ENCODE peak calls at places on chromosome 20, in seven cellular contexts. O, H, D, M, N, P and Y are unnamed samples.

GRCh38 chr20:61764471-61765020 is 301.1 kb downstream of the TAF4 start:
- DNase-seq in D (no peak), O (no peak), H (peak; percentile 48), N (no peak), P (no peak), M (no peak), Y (no peak)

GRCh38 chr20:4068708-4069107 is 53.4 kb upstream of the RNF24 start:
- DNase-seq in O (no peak), P (no peak), N (no peak), H (no peak), D (no peak), M (no peak), Y (no peak)

GRCh38 chr20:36104856-36105255 is 49.7 kb upstream of the EPB41L1 start:
- DNase-seq in D (no peak), P (no peak), N (no peak), M (no peak), O (no peak), H (no peak), Y (no peak)

GRCh38 chr20:40477805-40478204 is 211.2 kb downstream of the MAFB start:
- DNase-seq in D (peak; percentile 82), H (no peak), N (no peak), P (no peak), O (no peak), M (no peak), Y (no peak)

GRCh38 chr20:1467355-1468116 is 887 bp upstream of the NSFL1C start:
- DNase-seq in O (peak; percentile 68), N (no peak), M (no peak), D (no peak), P (no peak), H (no peak), Y (no peak)

GRCh38 chr20:52832151-52832550 is 140.0 kb upstream of the TSHZ2 start:
- DNase-seq in N (no peak), D (no peak), P (no peak), H (no peak), M (no peak), O (no peak), Y (no peak)

GRCh38 chr20:21099653-21100589 is 6.2 kb downstream of the LINC00237 start:
- DNase-seq in H (no peak), M (no peak), P (no peak), O (no peak), N (no peak), D (no peak), Y (no peak)

GRCh38 chr20:48910360-48910781 is 11.1 kb upstream of the ARFGEF2 start:
- DNase-seq in P (no peak), M (no peak), O (no peak), D (no peak), H (no peak), N (no peak), Y (no peak)

GRCh38 chr20:58577871-58578615 is 62.8 kb upstream of the APCDD1L start:
- DNase-seq in N (no peak), H (peak; percentile 35), D (no peak), P (no peak), M (no peak), O (no peak), Y (no peak)

GRCh38 chr20:11173936-11174335 is 500.1 kb upstream of the JAG1 start:
- DNase-seq in O (no peak), H (no peak), N (no peak), M (no peak), P (no peak), D (no peak), Y (no peak)

GRCh38 chr20:43043887-43044286 is 145.8 kb downstream of the PTPRT start:
- DNase-seq in D (no peak), P (no peak), M (no peak), H (no peak), N (no peak), O (no peak), Y (no peak)

GRCh38 chr20:62040933-62041332 is 24.7 kb downstream of the TAF4 start:
- DNase-seq in H (no peak), N (no peak), M (no peak), D (no peak), P (no peak), O (no peak), Y (no peak)

GRCh38 chr20:46990017-46990810 is 95.6 kb downstream of the EYA2 start:
- DNase-seq in O (no peak), H (no peak), N (no peak), P (no peak), M (no peak), D (peak; percentile 35), Y (no peak)

GRCh38 chr20:63366658-63367360 is 5.7 kb upstream of the CHRNA4 start:
- DNase-seq in O (no peak), P (peak; percentile 13), M (no peak), D (no peak), H (no peak), N (no peak), Y (no peak)

GRCh38 chr20:14449323-14449722 is 111.9 kb upstream of the FLRT3 start:
- DNase-seq in P (no peak), O (no peak), H (no peak), D (peak; percentile 43), N (no peak), M (no peak), Y (no peak)

GRCh38 chr20:47040506-47041125 is 146.0 kb downstream of the EYA2 start:
- DNase-seq in P (no peak), N (no peak), M (no peak), O (no peak), H (no peak), D (no peak), Y (no peak)

GRCh38 chr20:45088247-45088646 is 12.7 kb downstream of the KCNS1 start:
- DNase-seq in P (peak; percentile 49), N (no peak), H (no peak), D (peak; percentile 96), O (no peak), M (no peak), Y (peak; percentile 99)

GRCh38 chr20:63520939-63521601 is 505 bp downstream of the PPDPF start:
- DNase-seq in O (peak; percentile 68), M (no peak), N (peak; percentile 60), D (peak; percentile 91), H (peak; percentile 82), P (peak; percentile 73), Y (peak; percentile 64)

GRCh38 chr20:58619847-58620431 is 31.1 kb upstream of the STX16 start:
- DNase-seq in H (no peak), N (no peak), D (no peak), P (no peak), O (no peak), M (no peak), Y (no peak)

GRCh38 chr20:53692465-53693067 is 98.9 kb upstream of the ZNF217 start:
- DNase-seq in O (peak; percentile 84), D (peak; percentile 96), M (peak; percentile 28), N (no peak), P (no peak), H (no peak), Y (peak; percentile 58)

GRCh38 chr20:33947709-33948295 is 45.9 kb upstream of the RALY start:
- DNase-seq in M (no peak), N (no peak), H (no peak), D (peak; percentile 28), P (peak; percentile 88), O (no peak), Y (peak; percentile 54)

GRCh38 chr20:10170261-10170660 is 48.4 kb upstream of the SNAP25 start:
- DNase-seq in H (no peak), O (no peak), D (no peak), M (no peak), P (no peak), N (no peak), Y (no peak)

GRCh38 chr20:17357238-17357637 is 130.4 kb downstream of the PCSK2 start:
- DNase-seq in M (no peak), N (no peak), P (no peak), D (no peak), O (no peak), H (no peak), Y (no peak)

GRCh38 chr20:50574108-50574507 is 63.9 kb downstream of the PTPN1 start:
- DNase-seq in M (no peak), H (peak; percentile 58), O (no peak), D (no peak), P (no peak), N (no peak), Y (no peak)

GRCh38 chr20:1184638-1185315 is at the start of gene TMEM74B:
- DNase-seq in P (no peak), H (no peak), O (no peak), M (no peak), D (peak; percentile 25), N (no peak), Y (no peak)

GRCh38 chr20:49045440-49046086 is 549 bp upstream of the CSE1L start:
- DNase-seq in N (no peak), O (peak; percentile 64), D (peak; percentile 16), M (no peak), H (peak; percentile 69), P (no peak), Y (peak; percentile 13)

GRCh38 chr20:40073535-40074111 is 615.4 kb downstream of the MAFB start:
- DNase-seq in M (no peak), P (no peak), D (peak; percentile 1), O (no peak), H (no peak), N (no peak), Y (no peak)